ENCODE peak calls at places on chromosomes 7 and 10, in seven cellular contexts. U is WTC11, K is iris pigment epithelial cell, E is renal cortical epithelial cell, B is astrocyte, O is NCI-H2171 treated with DMSO at 0.1 percent for 48 hours, P is cardiac fibroblast. R is an unnamed sample.

GRCh38 chr10:99695761-99696160 is 36.2 kb downstream of the COX15 start:
- DNase-seq in B (peak; percentile 50), E (no peak), K (peak; percentile 65), P (no peak), U (no peak), O (no peak), R (no peak)

GRCh38 chr7:105837765-105838241 is 38.6 kb downstream of the ATXN7L1 start:
- DNase-seq in O (no peak), P (no peak), K (no peak), B (no peak), E (no peak), U (no peak), R (no peak)

GRCh38 chr7:30800785-30801252 is 29.6 kb downstream of the MINDY4 start:
- DNase-seq in B (peak; percentile 47), O (peak; percentile 78), P (peak; percentile 90), E (peak; percentile 68), K (peak; percentile 76), U (peak; percentile 55), R (peak; percentile 80)

GRCh38 chr7:75967573-75967997 is 26.8 kb downstream of the TMEM120A start:
- DNase-seq in E (no peak), O (no peak), U (no peak), K (no peak), B (no peak), P (peak; percentile 32), R (no peak)

GRCh38 chr7:134212576-134213546 is 85.7 kb downstream of the LRGUK start:
- DNase-seq in B (no peak), U (no peak), P (peak; percentile 6), K (peak; percentile 34), O (no peak), E (no peak), R (no peak)

GRCh38 chr10:1652151-1652550 is 85.2 kb downstream of the ADARB2 start:
- DNase-seq in O (peak; percentile 15), P (no peak), U (no peak), B (no peak), E (no peak), K (no peak), R (no peak)

GRCh38 chr7:27091125-27091524 is 4.7 kb downstream of the HOXA1 start:
- DNase-seq in K (no peak), O (no peak), E (no peak), U (no peak), P (no peak), B (no peak), R (no peak)

GRCh38 chr7:96328016-96328415 is 6.1 kb upstream of the SLC25A13 start:
- DNase-seq in B (no peak), O (peak; percentile 66), E (peak; percentile 28), K (no peak), U (no peak), P (no peak), R (no peak)

GRCh38 chr10:67587771-67588170 is 108.2 kb downstream of the CTNNA3 start:
- DNase-seq in O (no peak), B (no peak), E (no peak), U (no peak), K (no peak), P (no peak), R (no peak)

GRCh38 chr10:28788252-28788651 is 110.9 kb downstream of the BAMBI start:
- DNase-seq in O (no peak), U (no peak), K (no peak), B (no peak), P (no peak), E (no peak), R (no peak)

GRCh38 chr7:75866497-75867389 is 12.1 kb upstream of the RHBDD2 start:
- DNase-seq in P (peak; percentile 79), K (peak; percentile 78), O (peak; percentile 34), B (no peak), E (peak; percentile 63), U (peak; percentile 73), R (peak; percentile 56)

GRCh38 chr7:49294611-49295010 is 370.3 kb downstream of the CDC14C start:
- DNase-seq in P (peak; percentile 12), E (no peak), K (no peak), O (no peak), U (no peak), B (peak; percentile 72), R (no peak)

GRCh38 chr7:86645174-86645566 is 1.5 kb downstream of the GRM3 start:
- DNase-seq in K (no peak), E (no peak), B (no peak), O (no peak), U (peak; percentile 17), P (no peak), R (no peak)

GRCh38 chr10:101779544-101780186 is 3.6 kb downstream of the NPM3 start:
- DNase-seq in O (peak; percentile 57), K (peak; percentile 54), E (no peak), P (peak; percentile 69), U (peak; percentile 93), B (peak; percentile 25), R (peak; percentile 79)

GRCh38 chr10:107790271-107790670 is 625.8 kb upstream of the SORCS1 start:
- DNase-seq in B (no peak), O (no peak), K (peak; percentile 1), E (peak; percentile 15), U (no peak), P (no peak), R (no peak)

GRCh38 chr10:27746364-27747095 is 911 bp upstream of the MKX start:
- DNase-seq in U (peak; percentile 16), E (no peak), K (no peak), O (no peak), P (no peak), B (no peak), R (no peak)

GRCh38 chr7:2544541-2545188 is 10.7 kb downstream of the BRAT1 start:
- DNase-seq in K (no peak), E (no peak), P (no peak), O (no peak), U (no peak), B (no peak), R (no peak)

GRCh38 chr7:133315332-133316040 is 62.6 kb downstream of the EXOC4 start:
- DNase-seq in B (peak; percentile 75), K (peak; percentile 67), U (no peak), E (peak; percentile 15), P (peak; percentile 45), O (no peak), R (no peak)

GRCh38 chr10:8049874-8050560 is 4.5 kb upstream of the GATA3 start:
- DNase-seq in K (no peak), B (no peak), P (no peak), O (no peak), U (no peak), E (no peak), R (no peak)

GRCh38 chr10:106711313-106711906 is 453.1 kb downstream of the SORCS1 start:
- DNase-seq in E (peak; percentile 16), U (peak; percentile 79), P (peak; percentile 7), K (peak; percentile 13), B (no peak), O (peak; percentile 0), R (peak; percentile 70)

GRCh38 chr7:105006367-105007139 is 7.5 kb upstream of the KMT2E start:
- DNase-seq in U (no peak), O (no peak), E (no peak), P (no peak), B (no peak), K (no peak), R (no peak)

GRCh38 chr10:35074266-35074665 is 15.9 kb downstream of the CUL2 start:
- DNase-seq in O (no peak), E (peak; percentile 15), P (no peak), B (no peak), K (peak; percentile 54), U (no peak), R (no peak)

GRCh38 chr7:139035588-139036353 is at the start of gene ZC3HAV1L:
- DNase-seq in P (peak; percentile 76), E (no peak), U (peak; percentile 55), K (peak; percentile 72), O (peak; percentile 76), B (peak; percentile 63), R (peak; percentile 86)

GRCh38 chr10:110759523-110759922 is 112.2 kb upstream of the PDCD4 start:
- DNase-seq in P (no peak), O (no peak), K (no peak), B (no peak), E (no peak), U (no peak), R (no peak)

GRCh38 chr7:43577485-43577951 is 5.4 kb upstream of the STK17A start:
- DNase-seq in U (peak; percentile 31), K (peak; percentile 89), B (peak; percentile 61), P (peak; percentile 42), E (no peak), O (peak; percentile 77), R (no peak)

GRCh38 chr10:102133373-102134195 is 744 bp downstream of the PPRC1 start:
- DNase-seq in O (peak; percentile 73), E (peak; percentile 59), B (peak; percentile 54), P (peak; percentile 83), K (peak; percentile 75), U (peak; percentile 53), R (peak; percentile 91)

GRCh38 chr7:128841961-128842673 is 11.9 kb downstream of the FLNC start:
- DNase-seq in B (peak; percentile 32), O (no peak), P (peak; percentile 35), U (peak; percentile 78), K (peak; percentile 26), E (no peak), R (peak; percentile 63)

GRCh38 chr7:66099232-66099550 is 15.5 kb upstream of the CRCP start:
- DNase-seq in K (no peak), B (no peak), E (no peak), U (no peak), O (no peak), P (peak; percentile 60), R (peak; percentile 36)

GRCh38 chr7:97027427-97028234 is 3.0 kb upstream of the DLX5 start:
- DNase-seq in E (peak; percentile 56), P (peak; percentile 88), U (peak; percentile 77), O (peak; percentile 71), B (peak; percentile 63), K (peak; percentile 83), R (peak; percentile 91)

GRCh38 chr7:114342431-114343181 is 72.0 kb upstream of the FOXP2 start:
- DNase-seq in E (no peak), P (no peak), B (no peak), U (no peak), O (no peak), K (no peak), R (no peak)

GRCh38 chr7:453597-454306 is 65.9 kb downstream of the PDGFA start:
- DNase-seq in E (no peak), O (no peak), B (no peak), U (no peak), K (no peak), P (no peak), R (no peak)

GRCh38 chr7:143463556-143463955 is 14.1 kb upstream of the TAS2R41 start:
- DNase-seq in U (no peak), O (no peak), E (no peak), B (no peak), K (no peak), P (no peak), R (no peak)

GRCh38 chr7:137925091-137925490 is 76.8 kb downstream of the CREB3L2 start:
- DNase-seq in P (no peak), O (no peak), U (no peak), B (no peak), E (no peak), K (no peak), R (no peak)

GRCh38 chr10:24214762-24215161 is 5.8 kb downstream of the KIAA1217 start:
- DNase-seq in K (no peak), U (no peak), O (no peak), P (no peak), E (no peak), B (no peak), R (no peak)

GRCh38 chr7:135710417-135711138 is 17.4 kb downstream of the SLC13A4 start:
- DNase-seq in U (peak; percentile 31), O (no peak), K (peak; percentile 25), E (no peak), P (no peak), B (no peak), R (peak; percentile 16)

GRCh38 chr7:34759477-34760125 is 101.6 kb downstream of the NPSR1 start:
- DNase-seq in K (peak; percentile 50), E (peak; percentile 72), U (no peak), B (peak; percentile 16), O (peak; percentile 42), P (peak; percentile 66), R (peak; percentile 59)

GRCh38 chr10:122571892-122572291 is 11.3 kb downstream of the DMBT1 start:
- DNase-seq in K (no peak), E (no peak), B (no peak), U (no peak), P (no peak), O (no peak), R (no peak)

GRCh38 chr7:1231214-1232102 is 1.2 kb upstream of the UNCX start:
- DNase-seq in O (no peak), E (no peak), K (no peak), B (no peak), P (no peak), U (peak; percentile 54), R (peak; percentile 59)